ENCODE peak calls at places on chromosomes 7 and 10, in eight cellular contexts. T, A, J, O, Q, R, Y and C are unnamed samples.

GRCh38 chr10:132263866-132264265 is 43.9 kb downstream of the STK32C start:
- DNase-seq in T (no peak), A (no peak), J (no peak), O (no peak), Q (no peak), R (no peak), Y (no peak), C (no peak)

GRCh38 chr7:116327751-116328150 is 117.4 kb downstream of the TES start:
- DNase-seq in T (no peak), A (no peak), J (no peak), O (peak; percentile 99), Q (peak; percentile 92), R (no peak), Y (no peak), C (no peak)

GRCh38 chr10:91977501-91977900 is 53.9 kb downstream of the BTAF1 start:
- DNase-seq in T (no peak), A (no peak), J (no peak), O (no peak), Q (no peak), R (no peak), Y (no peak), C (no peak)

GRCh38 chr7:22653981-22654380 is 73.0 kb upstream of the IL6 start:
- DNase-seq in T (no peak), A (no peak), J (no peak), O (no peak), Q (no peak), R (no peak), Y (no peak), C (no peak)

GRCh38 chr7:157754416-157754790 is 417.6 kb downstream of the DNAJB6 start:
- DNase-seq in T (no peak), A (no peak), J (no peak), O (no peak), Q (no peak), R (no peak), Y (no peak), C (no peak)

GRCh38 chr7:77697535-77697831 is 1.2 kb downstream of the RSBN1L start:
- DNase-seq in T (no peak), A (no peak), J (no peak), O (no peak), Q (no peak), R (peak; percentile 20), Y (no peak), C (no peak)

GRCh38 chr10:77602231-77602912 is 35.2 kb downstream of the KCNMA1 start:
- DNase-seq in T (no peak), A (no peak), J (no peak), O (peak; percentile 89), Q (peak; percentile 42), R (no peak), Y (no peak), C (no peak)

GRCh38 chr7:703049-703448 is 23.4 kb upstream of the DNAAF5 start:
- DNase-seq in T (no peak), A (no peak), J (no peak), O (no peak), Q (no peak), R (no peak), Y (no peak), C (no peak)

GRCh38 chr10:129914153-129914855 is 49.8 kb downstream of the EBF3 start:
- DNase-seq in T (no peak), A (no peak), J (no peak), O (no peak), Q (no peak), R (no peak), Y (no peak), C (no peak)

GRCh38 chr7:157474685-157475084 is 137.9 kb downstream of the DNAJB6 start:
- DNase-seq in T (no peak), A (no peak), J (no peak), O (no peak), Q (no peak), R (no peak), Y (no peak), C (no peak)

GRCh38 chr7:7210475-7211237 is 28.3 kb downstream of the C1GALT1 start:
- DNase-seq in T (no peak), A (no peak), J (no peak), O (no peak), Q (no peak), R (no peak), Y (no peak), C (no peak)

GRCh38 chr7:112648781-112649180 is 141.4 kb downstream of the TMEM168 start:
- DNase-seq in T (no peak), A (no peak), J (no peak), O (no peak), Q (no peak), R (no peak), Y (no peak), C (no peak)

GRCh38 chr10:74543276-74543675 is 283.1 kb upstream of the KAT6B start:
- DNase-seq in T (no peak), A (no peak), J (no peak), O (peak; percentile 8), Q (no peak), R (no peak), Y (no peak), C (no peak)

GRCh38 chr7:116403265-116403664 is 96.3 kb upstream of the CAV2 start:
- DNase-seq in T (no peak), A (no peak), J (no peak), O (peak; percentile 46), Q (peak; percentile 14), R (no peak), Y (no peak), C (no peak)

GRCh38 chr7:155252388-155252957 is 45.2 kb upstream of the INSIG1 start:
- DNase-seq in T (no peak), A (no peak), J (no peak), O (peak; percentile 13), Q (no peak), R (no peak), Y (no peak), C (no peak)

DNA sequence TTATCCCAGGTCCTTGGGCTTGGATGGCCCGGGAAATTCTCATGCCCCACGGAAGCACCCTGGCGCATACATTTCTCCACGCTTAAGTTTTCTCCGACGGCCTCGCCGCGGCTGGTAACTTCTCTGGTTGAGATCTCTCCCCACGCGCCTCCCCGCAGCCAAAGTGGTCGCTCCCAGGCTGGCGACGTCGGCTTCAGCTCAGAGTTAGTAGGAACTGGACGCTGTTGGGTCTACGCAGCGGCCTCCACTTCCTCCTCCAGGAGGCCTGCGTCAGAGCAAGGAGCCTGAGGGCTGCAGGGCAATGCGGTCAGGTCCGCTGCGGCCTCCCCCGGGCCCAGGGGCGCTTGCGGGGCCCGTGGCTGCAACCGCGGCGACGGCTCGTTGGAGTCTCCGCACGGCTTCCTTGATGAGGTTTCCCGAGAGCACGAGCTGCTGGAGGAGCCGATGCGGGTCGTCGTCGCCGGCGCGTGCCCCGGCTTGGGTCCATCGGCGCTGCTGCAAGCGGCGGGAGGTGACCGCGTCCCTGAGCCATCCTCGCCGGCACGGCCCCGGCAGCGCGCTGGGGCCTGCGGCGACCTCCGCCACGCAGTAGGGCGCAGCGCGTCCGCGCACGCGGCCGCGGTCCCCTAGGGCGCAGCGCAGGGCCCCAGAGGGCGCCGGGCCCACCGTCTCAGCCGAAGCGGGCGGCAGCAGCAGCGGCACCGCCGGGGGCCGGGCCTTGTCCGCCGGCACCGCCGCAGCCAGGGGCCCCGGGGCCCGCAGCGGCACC is 744 bp downstream of the FRAT2 start:
- DNase-seq in T (peak; percentile 34), A (peak; percentile 52), J (no peak), O (peak; percentile 45), Q (peak; percentile 29), R (peak; percentile 63), Y (peak; percentile 13), C (no peak)
- TF ChIP-seq CTCF in T (no peak), A (no peak), J (no peak), O (no peak), Q (no peak), R (no peak), Y (no peak), C (no peak)

GRCh38 chr10:126126023-126126422 is 229.7 kb downstream of the FANK1 start:
- DNase-seq in T (no peak), A (no peak), J (no peak), O (no peak), Q (no peak), R (no peak), Y (no peak), C (no peak)
- TF ChIP-seq CTCF in T (no peak), A (no peak), J (no peak), O (no peak), Q (no peak), R (no peak), Y (no peak), C (no peak)

GRCh38 chr7:106074257-106074656 is 37.9 kb downstream of the SYPL1 start:
- DNase-seq in T (no peak), A (no peak), J (no peak), O (no peak), Q (no peak), R (no peak), Y (no peak), C (no peak)

GRCh38 chr7:106072715-106073091 is 39.4 kb downstream of the SYPL1 start:
- DNase-seq in T (no peak), A (no peak), J (no peak), O (no peak), Q (no peak), R (no peak), Y (no peak), C (no peak)

GRCh38 chr7:106073701-106074100 is 38.4 kb downstream of the SYPL1 start:
- DNase-seq in T (no peak), A (no peak), J (no peak), O (no peak), Q (no peak), R (no peak), Y (no peak), C (no peak)

GRCh38 chr7:106076537-106076936 is 35.6 kb downstream of the SYPL1 start:
- DNase-seq in T (no peak), A (no peak), J (no peak), O (no peak), Q (no peak), R (no peak), Y (no peak), C (no peak)

DNA sequence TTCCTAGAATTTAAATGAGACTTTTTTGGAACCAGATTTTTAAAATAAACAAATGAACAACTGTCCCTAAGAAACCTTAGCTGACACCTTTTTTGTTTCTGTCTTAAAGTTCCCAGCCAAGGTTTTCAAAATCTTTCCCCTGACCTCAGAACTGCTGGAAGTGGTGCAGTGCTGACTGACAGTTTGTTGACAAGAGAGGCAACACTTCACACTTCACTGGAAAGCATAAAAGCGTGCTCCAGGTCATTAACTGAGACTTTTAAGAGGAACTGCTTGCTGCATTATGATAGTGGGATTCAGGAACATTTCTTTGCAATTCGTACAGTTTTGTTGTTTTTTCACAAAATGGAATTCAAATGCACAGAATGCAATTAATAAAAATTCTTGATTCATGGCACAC is 36.2 kb downstream of the SYPL1 start:
- DNase-seq in T (no peak), A (no peak), J (no peak), O (no peak), Q (no peak), R (no peak), Y (no peak), C (no peak)
- TF ChIP-seq CTCF in T (no peak), A (no peak), J (no peak), O (no peak), Q (no peak), R (no peak), Y (no peak), C (no peak)

GRCh38 chr10:88865281-88865876 is 13.7 kb upstream of the ANKRD22 start:
- DNase-seq in T (peak; percentile 46), A (no peak), J (no peak), O (no peak), Q (peak; percentile 29), R (no peak), Y (no peak), C (no peak)
- TF ChIP-seq CTCF in T (no peak), A (peak; percentile 26), J (no peak), O (peak; percentile 31), Q (peak; percentile 53), R (peak; percentile 7), Y (no peak), C (no peak)

GRCh38 chr7:131619336-131620305 is 63.2 kb upstream of the PODXL start:
- DNase-seq in T (no peak), A (no peak), J (no peak), O (peak; percentile 42), Q (no peak), R (no peak), Y (no peak), C (no peak)
- TF ChIP-seq CTCF in T (no peak), A (no peak), J (no peak), O (no peak), Q (no peak), R (no peak), Y (no peak), C (no peak)